ENCODE peak calls at places on chromosomes 7 and 10, in six cellular contexts. E is MM.1S, B is GM23248, L is hepatocyte, J is PC-3, Z is mammary epithelial cell. V is an unnamed sample.

GRCh38 chr10:50625663-50626062 is 1.9 kb upstream of the SGMS1 start:
- DNase-seq in E (no peak), B (peak), L (peak), J (no peak), Z (no peak), V (no peak)

GRCh38 chr7:16078076-16078952 is 343.0 kb downstream of the CRPPA start:
- DNase-seq in E (peak), B (peak), L (peak), J (peak), Z (peak), V (peak)

GRCh38 chr10:62618576-62619408 is 185.7 kb upstream of the ADO start:
- DNase-seq in E (no peak), B (peak), L (peak), J (peak), Z (no peak), V (peak)

GRCh38 chr10:36771725-36772124 is 353.7 kb upstream of the ANKRD30A start:
- DNase-seq in E (no peak), B (no peak), L (no peak), J (no peak), Z (no peak), V (peak)

GRCh38 chr7:16210171-16210570 is 211.2 kb downstream of the CRPPA start:
- DNase-seq in E (no peak), B (no peak), L (no peak), J (no peak), Z (no peak), V (no peak)

GRCh38 chr7:155899596-155899995 is 87.3 kb upstream of the SHH start:
- DNase-seq in E (no peak), B (no peak), L (no peak), J (no peak), Z (no peak), V (no peak)

GRCh38 chr10:29600067-29600466 is 34.7 kb downstream of the SVIL start:
- DNase-seq in E (no peak), B (peak), L (no peak), J (peak), Z (peak), V (peak)

GRCh38 chr7:136086712-136087111 is 109.6 kb upstream of the MTPN start:
- DNase-seq in E (peak), B (peak), L (peak), J (peak), Z (peak), V (peak)

GRCh38 chr7:46071076-46071475 is 150.0 kb upstream of the IGFBP3 start:
- DNase-seq in E (no peak), B (peak), L (no peak), J (no peak), Z (no peak), V (peak)

GRCh38 chr10:113493195-113493594 is 59.7 kb upstream of the HABP2 start:
- DNase-seq in E (no peak), B (peak), L (no peak), J (peak), Z (peak), V (peak)

GRCh38 chr10:45386657-45387056 is 12.6 kb downstream of the ALOX5 start:
- DNase-seq in E (no peak), B (no peak), L (no peak), J (peak), Z (peak), V (no peak)

GRCh38 chr7:48139461-48139860 is 31.8 kb upstream of the ABCA13 start:
- DNase-seq in E (peak), B (peak), L (peak), J (peak), Z (no peak), V (peak)

GRCh38 chr10:62528441-62528840 is 154.3 kb downstream of the ZNF365 start:
- DNase-seq in E (peak), B (no peak), L (no peak), J (peak), Z (peak), V (peak)

GRCh38 chr7:16301251-16301650 is 120.1 kb downstream of the CRPPA start:
- DNase-seq in E (no peak), B (no peak), L (no peak), J (no peak), Z (no peak), V (no peak)

GRCh38 chr7:158475036-158475678 is 112.5 kb downstream of the PTPRN2 start:
- DNase-seq in E (no peak), B (no peak), L (no peak), J (no peak), Z (no peak), V (no peak)

GRCh38 chr7:1763033-1763432 is 93.0 kb downstream of the ELFN1 start:
- DNase-seq in E (no peak), B (no peak), L (no peak), J (no peak), Z (no peak), V (no peak)

GRCh38 chr10:25805986-25806385 is 128.0 kb upstream of the MYO3A start:
- DNase-seq in E (no peak), B (no peak), L (no peak), J (no peak), Z (no peak), V (no peak)

GRCh38 chr10:42934842-42935241 is 142.0 kb upstream of the RET start:
- DNase-seq in E (no peak), B (no peak), L (no peak), J (no peak), Z (no peak), V (no peak)

GRCh38 chr7:132882714-132883428 is 199.0 kb downstream of the CHCHD3 start:
- DNase-seq in E (no peak), B (no peak), L (no peak), J (no peak), Z (no peak), V (no peak)

GRCh38 chr7:85153715-85154114 is 33.1 kb downstream of the SEMA3D start:
- DNase-seq in E (no peak), B (no peak), L (no peak), J (no peak), Z (no peak), V (no peak)

GRCh38 chr7:105805619-105806018 is 70.8 kb downstream of the ATXN7L1 start:
- DNase-seq in E (no peak), B (no peak), L (no peak), J (no peak), Z (no peak), V (peak)

GRCh38 chr10:71700735-71701368 is 18.7 kb downstream of the C10orf105 start:
- DNase-seq in E (no peak), B (no peak), L (no peak), J (no peak), Z (no peak), V (no peak)

GRCh38 chr7:152459724-152460251 is 24.0 kb upstream of the KMT2C start:
- DNase-seq in E (no peak), B (peak), L (peak), J (peak), Z (peak), V (no peak)

GRCh38 chr7:43108255-43109011 is 4.0 kb upstream of the HECW1 start:
- DNase-seq in E (peak), B (peak), L (peak), J (peak), Z (peak), V (peak)

GRCh38 chr10:63798599-63799498 is 277.6 kb downstream of the REEP3 start:
- DNase-seq in E (no peak), B (peak), L (peak), J (peak), Z (peak), V (peak)
- H2AFZ ChIP-seq in E (no peak), B (peak), L (peak), J (peak), Z (peak), V (no peak)

DNA sequence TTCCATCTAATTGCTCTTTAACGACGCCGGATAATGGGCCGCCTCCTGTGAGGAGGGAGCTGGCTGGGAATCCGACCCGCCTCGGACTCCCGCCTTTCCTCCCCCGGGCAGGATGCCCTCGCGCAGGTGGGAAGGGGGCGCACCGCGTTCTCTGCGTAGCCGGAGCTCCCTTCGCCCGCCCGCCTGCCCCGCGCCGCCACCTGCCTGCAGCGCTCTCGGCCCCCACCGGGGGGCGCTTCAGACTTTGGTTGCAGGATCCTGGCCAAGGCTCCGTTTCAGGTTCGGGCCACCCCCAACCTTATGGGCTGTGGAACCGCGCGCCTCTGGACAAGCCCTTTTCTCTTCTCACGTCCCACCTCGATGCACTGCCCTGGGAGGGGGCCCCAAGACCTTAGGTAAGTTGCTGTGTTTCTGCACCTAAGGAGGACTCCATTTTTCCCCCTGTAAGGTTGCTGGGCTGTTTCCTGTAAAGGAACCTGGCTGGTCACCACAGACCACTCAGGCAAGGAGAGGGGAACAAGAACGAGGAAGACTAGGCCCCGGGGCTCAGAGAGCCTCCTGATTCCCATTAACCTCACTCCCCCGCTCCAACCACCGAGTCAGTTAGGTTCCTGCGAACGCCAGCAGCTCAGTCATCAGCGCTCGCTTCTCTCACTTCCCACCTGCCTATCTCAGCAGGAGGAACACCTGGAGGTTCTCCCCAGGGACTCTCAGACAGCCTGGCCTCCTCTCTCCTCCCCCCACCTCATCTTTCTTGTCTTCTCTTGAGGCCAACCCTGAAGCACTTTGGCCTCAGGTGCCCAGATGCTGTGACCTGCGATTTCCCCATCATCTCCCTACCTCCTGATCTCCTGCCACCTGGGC is 11.4 kb upstream of the KAZALD1 start:
- DNase-seq in E (peak), B (peak), L (peak), J (peak), Z (no peak), V (peak)
- TF ChIP-seq EZH2 in E (no peak), B (no peak), L (no peak), J (no peak), Z (no peak), V (no peak)

DNA sequence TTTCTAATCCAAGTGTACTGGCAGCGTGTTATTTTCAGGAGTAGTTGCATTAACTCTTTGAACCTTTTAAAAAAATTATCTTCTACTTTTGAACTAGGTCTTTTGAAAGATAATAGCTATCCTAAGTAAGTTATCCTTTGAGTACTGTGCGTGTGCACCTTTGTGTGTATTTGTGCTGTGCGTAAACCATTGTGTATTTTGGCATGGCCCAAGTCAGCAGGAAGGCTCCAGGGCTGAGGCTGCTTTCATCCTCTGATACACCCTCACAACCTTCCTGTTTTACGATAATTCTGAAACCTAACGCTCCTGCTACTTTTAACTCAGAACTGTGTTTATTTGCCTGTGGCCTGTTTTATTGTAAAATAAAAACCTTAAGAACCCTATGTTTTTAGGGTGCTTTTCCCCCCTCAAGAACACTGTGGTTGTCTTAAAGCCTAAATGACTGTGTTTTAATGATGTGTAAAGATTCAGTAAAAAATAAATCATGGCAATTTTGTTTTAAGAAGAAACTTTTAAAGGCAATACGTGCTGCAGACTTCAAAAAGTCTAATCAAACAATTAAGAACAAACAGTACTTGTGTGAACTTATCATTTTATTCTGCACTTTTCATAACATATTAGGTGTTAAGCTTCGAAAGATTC is 57.5 kb downstream of the HDAC9 start:
- DNase-seq in E (no peak), B (no peak), L (no peak), J (peak), Z (no peak), V (peak)
- H2AFZ ChIP-seq in E (no peak), B (no peak), L (no peak), J (peak), Z (no peak), V (no peak)

GRCh38 chr7:27198138-27198841 is 1.6 kb downstream of the HOXA13 start:
- DNase-seq in E (no peak), B (no peak), L (no peak), J (peak), Z (no peak), V (no peak)

GRCh38 chr7:27198871-27199801 is 755 bp downstream of the HOXA13 start:
- DNase-seq in E (no peak), B (peak), L (no peak), J (peak), Z (peak), V (no peak)

GRCh38 chr7:27200761-27201230 is 905 bp upstream of the HOXA13 start:
- DNase-seq in E (no peak), B (no peak), L (no peak), J (peak), Z (peak), V (no peak)

GRCh38 chr7:27201231-27202017 is 1.5 kb upstream of the HOXA13 start:
- DNase-seq in E (no peak), B (peak), L (no peak), J (peak), Z (no peak), V (no peak)

DNA sequence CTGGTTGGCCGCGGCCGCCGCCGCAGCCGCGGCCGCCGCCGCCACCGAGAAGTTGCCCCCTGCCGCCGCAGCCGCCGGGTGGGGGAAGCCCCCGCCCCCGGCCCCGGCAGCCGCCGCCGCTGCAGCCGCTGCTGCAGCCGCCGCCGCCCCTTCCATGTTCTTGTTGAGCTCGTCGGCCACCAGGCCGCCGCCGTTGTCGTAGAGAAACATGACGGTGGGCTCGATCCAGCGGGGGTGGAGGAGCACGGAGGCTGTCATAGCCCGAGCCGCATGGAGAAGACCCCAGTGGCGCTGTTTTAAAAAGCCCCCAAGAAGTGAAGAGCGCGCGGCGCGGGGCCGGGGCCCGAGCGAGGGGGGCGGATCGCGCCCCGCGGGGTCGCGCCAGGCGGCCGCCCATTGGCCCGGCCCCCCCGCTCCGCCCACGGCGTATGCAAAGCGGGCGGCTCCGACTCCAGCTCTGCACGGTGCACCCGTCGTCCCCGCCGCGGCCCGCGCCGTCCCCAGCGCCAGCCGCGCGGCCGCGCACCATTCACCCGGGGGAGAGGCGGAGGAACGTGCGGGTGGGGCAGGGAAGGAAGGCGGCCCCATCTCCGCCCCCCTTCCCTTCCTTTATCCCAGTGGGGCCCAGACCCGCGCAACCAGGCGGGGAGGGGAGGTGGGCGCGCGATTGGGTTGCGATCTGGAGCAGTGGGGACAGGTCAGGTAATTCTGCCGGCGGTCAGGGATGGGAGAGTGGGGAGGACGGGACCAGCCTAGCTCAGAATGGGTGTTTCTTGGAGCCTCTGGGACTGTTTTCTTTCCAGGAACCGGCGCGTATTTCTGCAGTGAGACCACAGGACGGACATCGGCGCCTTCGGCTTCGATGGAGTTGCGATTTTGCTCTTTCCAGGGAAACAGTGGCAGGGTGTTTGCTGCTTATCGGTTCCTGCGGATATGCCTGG is at the start of gene HOXA13:
- DNase-seq in E (peak), B (peak), L (peak), J (peak), Z (peak), V (no peak)
- TF ChIP-seq EZH2 in E (no peak), B (no peak), L (peak), J (no peak), Z (no peak), V (no peak)

DNA sequence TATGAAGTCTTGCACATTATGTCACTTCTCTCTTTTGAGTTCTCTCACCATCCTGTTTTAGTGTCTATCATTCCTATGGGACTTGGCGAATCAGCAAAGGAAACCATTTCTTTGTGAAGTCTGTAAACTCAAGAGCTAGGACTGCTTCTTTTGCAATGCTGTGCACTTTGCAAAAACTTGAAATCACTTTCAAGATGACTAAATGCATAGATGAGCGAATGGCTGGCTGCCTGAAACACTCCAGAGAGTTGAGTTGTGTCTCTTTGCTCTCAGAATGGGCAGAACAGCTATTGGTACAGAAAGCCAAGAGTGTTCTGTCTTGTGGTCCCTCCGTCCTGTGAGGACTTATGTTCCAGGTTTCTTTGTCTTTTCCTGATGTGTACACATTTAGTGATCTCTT is 18.4 kb upstream of the ELMO1 start:
- DNase-seq in E (no peak), B (no peak), L (no peak), J (no peak), Z (no peak), V (no peak)
- H2AFZ ChIP-seq in E (no peak), B (no peak), L (no peak), J (no peak), Z (no peak), V (no peak)

DNA sequence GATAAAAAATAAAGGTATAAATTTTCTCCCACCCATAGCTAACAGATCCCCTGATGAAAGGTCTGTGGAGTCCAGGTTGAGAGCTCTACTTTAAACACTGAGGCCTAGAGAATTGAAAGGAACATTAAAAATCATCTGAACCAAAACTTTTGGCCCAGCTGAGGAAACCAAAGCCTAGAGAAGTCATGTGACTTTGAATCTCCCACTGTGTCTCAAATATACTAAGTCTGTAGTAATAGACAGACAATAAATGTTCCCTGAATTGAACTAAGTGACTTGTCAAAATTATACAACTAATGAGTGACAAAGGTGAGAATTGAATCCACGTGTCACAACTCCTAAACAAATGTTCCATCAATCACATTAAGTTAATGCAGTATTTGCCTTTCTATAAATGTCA is 5.7 kb downstream of the GBX1 start:
- DNase-seq in E (no peak), B (no peak), L (no peak), J (no peak), Z (no peak), V (no peak)
- TF ChIP-seq EZH2 in E (no peak), B (no peak), L (no peak), J (no peak), Z (no peak), V (no peak)

GRCh38 chr7:147023390-147023914 is 906.9 kb downstream of the CNTNAP2 start:
- DNase-seq in E (no peak), B (no peak), L (no peak), J (no peak), Z (no peak), V (no peak)
- H2AFZ ChIP-seq in E (no peak), B (no peak), L (no peak), J (no peak), Z (no peak), V (no peak)

DNA sequence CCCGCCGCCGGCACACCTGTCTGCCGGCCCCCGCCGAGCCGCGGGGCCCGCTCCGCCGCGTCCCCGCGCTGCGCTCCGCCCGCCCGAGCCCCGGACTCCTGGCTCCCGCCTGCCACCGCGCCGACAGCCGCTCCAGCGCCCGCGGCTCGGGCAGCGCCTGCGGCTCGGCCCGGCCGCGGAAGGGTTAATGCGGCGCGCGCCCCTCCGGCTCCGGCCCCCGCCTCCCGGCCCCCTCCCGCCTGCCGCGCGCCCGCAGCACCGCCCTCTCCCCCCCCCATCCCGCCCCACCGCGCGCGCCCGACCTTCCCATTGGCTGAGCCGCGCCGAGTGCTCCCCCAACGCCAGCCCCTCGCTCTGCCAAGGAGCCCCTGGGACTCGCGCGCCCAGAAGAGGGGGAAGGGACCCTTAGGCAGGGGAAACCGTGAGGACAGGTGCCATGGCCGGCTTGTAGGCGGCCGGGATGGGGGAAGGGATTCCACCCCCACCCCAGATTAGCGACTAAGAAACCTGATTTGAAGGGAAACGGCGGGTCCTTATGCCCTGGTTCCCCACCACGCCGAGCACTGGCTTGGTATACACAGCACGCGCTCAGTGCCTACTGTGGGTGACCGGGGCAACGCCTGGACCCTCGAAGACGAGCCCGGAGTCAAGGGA is at the start of gene KCNH2:
- DNase-seq in E (peak), B (no peak), L (peak), J (no peak), Z (no peak), V (no peak)
- TF ChIP-seq EZH2 in E (no peak), B (no peak), L (no peak), J (no peak), Z (peak), V (peak)